ENCODE peak calls at places on chromosomes 11 and 22, in ten cellular contexts. T is GM13977, Z is H54, U is T-helper 17 cell, C is NCI-H82, K is left ventricle myocardium inferior, O is iris pigment epithelial cell, J is M059J, M is RCC 7860, E is skeletal muscle cell. Q is an unnamed sample.

GRCh38 chr22:47588583-47588970 is 826.1 kb downstream of the TBC1D22A start:
- DNase-seq in T (no peak), Z (no peak), U (no peak), C (no peak), K (no peak), O (no peak), J (no peak), M (peak), E (no peak), Q (no peak)

GRCh38 chr22:49629586-49630447 is 197.9 kb downstream of the BRD1 start:
- DNase-seq in T (no peak), Z (no peak), U (no peak), C (peak), K (no peak), O (peak), J (no peak), M (no peak), E (no peak), Q (no peak)

GRCh38 chr22:27748355-27749168 is 53.0 kb downstream of the MN1 start:
- DNase-seq in T (no peak), Z (no peak), U (no peak), C (no peak), K (no peak), O (peak), J (peak), M (no peak), E (peak), Q (peak)

GRCh38 chr22:21589415-21589814 is 21.9 kb downstream of the UBE2L3 start:
- DNase-seq in T (no peak), Z (no peak), U (no peak), C (no peak), K (no peak), O (no peak), J (no peak), M (no peak), E (no peak), Q (no peak)

GRCh38 chr22:31122532-31123291 is at the start of gene INPP5J:
- DNase-seq in T (no peak), Z (peak), U (no peak), C (peak), K (peak), O (peak), J (peak), M (peak), E (no peak), Q (no peak)

GRCh38 chr11:83566948-83567347 is 280.8 kb upstream of the CCDC90B start:
- DNase-seq in T (no peak), Z (no peak), U (no peak), C (no peak), K (no peak), O (peak), J (peak), M (peak), E (peak), Q (peak)

GRCh38 chr11:68954970-68955958 is 25.5 kb downstream of the MRGPRD start:
- DNase-seq in T (no peak), Z (no peak), U (no peak), C (no peak), K (peak), O (peak), J (peak), M (no peak), E (no peak), Q (no peak)

GRCh38 chr11:69744435-69744834 is 30.7 kb downstream of the FGF4 start:
- DNase-seq in T (no peak), Z (peak), U (no peak), C (no peak), K (no peak), O (peak), J (peak), M (peak), E (peak), Q (peak)

GRCh38 chr11:27116684-27117083 is 76.1 kb downstream of the BBOX1 start:
- DNase-seq in T (no peak), Z (no peak), U (no peak), C (no peak), K (no peak), O (peak), J (peak), M (no peak), E (peak), Q (no peak)

GRCh38 chr22:27270818-27271510 is 530.6 kb downstream of the MN1 start:
- DNase-seq in T (no peak), Z (no peak), U (no peak), C (no peak), K (peak), O (no peak), J (no peak), M (no peak), E (no peak), Q (no peak)

GRCh38 chr11:1153951-1154487 is 3.7 kb upstream of the MUC5AC start:
- DNase-seq in T (no peak), Z (peak), U (no peak), C (no peak), K (no peak), O (peak), J (peak), M (peak), E (peak), Q (peak)

GRCh38 chr22:20793386-20794131 is 19.6 kb downstream of the SERPIND1 start:
- DNase-seq in T (no peak), Z (no peak), U (no peak), C (peak), K (no peak), O (no peak), J (no peak), M (no peak), E (no peak), Q (no peak)

GRCh38 chr11:15196704-15197103 is 82.0 kb downstream of the INSC start:
- DNase-seq in T (no peak), Z (no peak), U (no peak), C (no peak), K (no peak), O (no peak), J (no peak), M (no peak), E (no peak), Q (no peak)

GRCh38 chr11:86990079-86990478 is 34.9 kb upstream of the FZD4 start:
- DNase-seq in T (no peak), Z (no peak), U (no peak), C (no peak), K (no peak), O (peak), J (no peak), M (no peak), E (no peak), Q (no peak)

GRCh38 chr11:20483931-20484330 is 96.4 kb downstream of the PRMT3 start:
- DNase-seq in T (no peak), Z (no peak), U (no peak), C (no peak), K (no peak), O (peak), J (no peak), M (no peak), E (no peak), Q (no peak)

GRCh38 chr11:40281055-40281580 is 1178.3 kb downstream of the LRRC4C start:
- DNase-seq in T (no peak), Z (no peak), U (no peak), C (peak), K (no peak), O (no peak), J (peak), M (no peak), E (no peak), Q (no peak)

GRCh38 chr11:1486054-1486825 is at the start of gene MOB2:
- DNase-seq in T (peak), Z (no peak), U (no peak), C (no peak), K (peak), O (peak), J (no peak), M (peak), E (no peak), Q (no peak)

GRCh38 chr22:19066531-19067271 is 55.5 kb downstream of the DGCR2 start:
- DNase-seq in T (no peak), Z (peak), U (no peak), C (no peak), K (no peak), O (peak), J (peak), M (peak), E (peak), Q (peak)

GRCh38 chr11:64285885-64286800 is 495 bp downstream of the GPR137 start:
- DNase-seq in T (no peak), Z (no peak), U (no peak), C (no peak), K (no peak), O (no peak), J (peak), M (peak), E (no peak), Q (no peak)